ENCODE peak calls at places on chromosome 5, in five cellular contexts. E, X, T, Z and K are unnamed samples.

GRCh38 chr5:171520300-171521170 is 101.1 kb downstream of the FGF18 start:
- DNase-seq in E (no peak), X (no peak), T (no peak), Z (peak), K (no peak)

GRCh38 chr5:491856-492155 is 32.4 kb downstream of the SLC9A3 start:
- DNase-seq in E (no peak), X (no peak), T (no peak), Z (no peak), K (no peak)

GRCh38 chr5:162638849-162639248 is 571.3 kb downstream of the GABRG2 start:
- DNase-seq in E (no peak), X (no peak), T (no peak), Z (no peak), K (no peak)

GRCh38 chr5:146825033-146825432 is 53.5 kb downstream of the PPP2R2B start:
- DNase-seq in E (no peak), X (no peak), T (peak), Z (peak), K (no peak)

GRCh38 chr5:118548761-118549160 is 439.6 kb downstream of the DTWD2 start:
- DNase-seq in E (peak), X (no peak), T (no peak), Z (peak), K (peak)

GRCh38 chr5:170860818-170861217 is 1.0 kb upstream of the RANBP17 start:
- DNase-seq in E (no peak), X (no peak), T (no peak), Z (no peak), K (no peak)

GRCh38 chr5:142826741-142827492 is 56.7 kb downstream of the ARHGAP26 start:
- DNase-seq in E (peak), X (no peak), T (peak), Z (peak), K (no peak)

GRCh38 chr5:108028411-108028810 is 353.5 kb downstream of the FBXL17 start:
- DNase-seq in E (peak), X (no peak), T (no peak), Z (peak), K (no peak)

GRCh38 chr5:180096616-180097015 is 25.1 kb upstream of the RNF130 start:
- DNase-seq in E (no peak), X (no peak), T (no peak), Z (no peak), K (no peak)

GRCh38 chr5:132294728-132295504 is 722 bp downstream of the SLC22A4 start:
- DNase-seq in E (peak), X (peak), T (peak), Z (peak), K (peak)

GRCh38 chr5:1510151-1510561 is 13.6 kb downstream of the LPCAT1 start:
- DNase-seq in E (no peak), X (peak), T (no peak), Z (no peak), K (no peak)

GRCh38 chr5:132684922-132685720 is 11.3 kb downstream of the IL4 start:
- DNase-seq in E (no peak), X (no peak), T (no peak), Z (no peak), K (no peak)

GRCh38 chr5:10702040-10702629 is 58.9 kb downstream of the DAP start:
- DNase-seq in E (peak), X (peak), T (no peak), Z (peak), K (no peak)

GRCh38 chr5:77033338-77033737 is 3.1 kb downstream of the AGGF1 start:
- DNase-seq in E (no peak), X (no peak), T (no peak), Z (no peak), K (no peak)

GRCh38 chr5:77030097-77031071 is at the start of gene AGGF1:
- DNase-seq in E (peak), X (peak), T (peak), Z (peak), K (peak)

GRCh38 chr5:77032635-77033034 is 2.4 kb downstream of the AGGF1 start:
- DNase-seq in E (no peak), X (no peak), T (no peak), Z (no peak), K (no peak)

GRCh38 chr5:77035950-77036349 is 5.7 kb downstream of the AGGF1 start:
- DNase-seq in E (no peak), X (no peak), T (no peak), Z (no peak), K (no peak)
- TF ChIP-seq CTCF in E (no peak), X (no peak), T (no peak), Z (no peak), K (no peak)

GRCh38 chr5:141192110-141192725 is at the start of gene PCDHB10:
- DNase-seq in E (peak), X (no peak), T (peak), Z (peak), K (no peak)
- H3K4me3 ChIP-seq in E (no peak), X (no peak), T (no peak), Z (peak), K (peak)

DNA sequence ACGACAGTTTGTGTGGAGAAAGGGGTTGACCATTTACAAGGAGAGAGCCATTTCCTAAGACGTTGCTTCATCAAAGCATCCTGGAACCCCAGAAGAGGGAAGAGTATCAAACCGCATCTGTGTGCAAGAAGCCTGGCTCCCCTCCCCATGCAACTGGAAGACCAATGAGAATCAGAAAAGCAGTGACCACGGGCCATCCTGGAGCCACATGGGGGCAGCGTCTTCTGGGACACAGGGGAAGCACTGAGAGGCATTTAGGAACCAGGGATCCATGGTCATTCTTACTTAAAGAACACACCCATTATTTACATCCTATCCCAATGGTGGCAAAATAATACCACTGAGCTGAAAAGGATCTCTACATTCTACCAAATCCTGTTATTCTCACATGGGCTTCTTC is 29.3 kb downstream of the SEMA5A start:
- DNase-seq in E (no peak), X (no peak), T (no peak), Z (no peak), K (no peak)
- TF ChIP-seq CTCF in E (no peak), X (peak), T (no peak), Z (no peak), K (no peak)

DNA sequence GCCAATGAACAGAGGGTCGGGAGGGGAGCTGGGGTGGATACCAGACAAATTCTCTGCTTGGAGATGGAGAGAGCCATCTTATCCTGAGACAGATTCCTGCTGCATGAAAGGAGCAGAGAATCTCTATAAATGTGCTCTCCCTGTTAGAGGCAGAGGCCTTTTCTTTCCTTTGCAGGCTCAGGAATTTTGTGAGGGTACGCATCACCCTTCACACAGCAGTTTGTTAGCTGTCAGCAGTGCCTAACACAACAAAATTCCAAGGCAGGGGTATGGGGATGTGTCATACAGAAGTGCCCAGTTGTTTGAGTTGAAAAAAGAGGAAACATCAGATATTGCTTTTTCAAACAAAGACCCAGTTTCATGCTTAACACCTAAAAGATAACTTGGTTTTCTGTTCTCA is 489.2 kb downstream of the CSNK1G3 start:
- DNase-seq in E (no peak), X (no peak), T (no peak), Z (no peak), K (no peak)
- H3K4me3 ChIP-seq in E (no peak), X (no peak), T (no peak), Z (no peak), K (no peak)

DNA sequence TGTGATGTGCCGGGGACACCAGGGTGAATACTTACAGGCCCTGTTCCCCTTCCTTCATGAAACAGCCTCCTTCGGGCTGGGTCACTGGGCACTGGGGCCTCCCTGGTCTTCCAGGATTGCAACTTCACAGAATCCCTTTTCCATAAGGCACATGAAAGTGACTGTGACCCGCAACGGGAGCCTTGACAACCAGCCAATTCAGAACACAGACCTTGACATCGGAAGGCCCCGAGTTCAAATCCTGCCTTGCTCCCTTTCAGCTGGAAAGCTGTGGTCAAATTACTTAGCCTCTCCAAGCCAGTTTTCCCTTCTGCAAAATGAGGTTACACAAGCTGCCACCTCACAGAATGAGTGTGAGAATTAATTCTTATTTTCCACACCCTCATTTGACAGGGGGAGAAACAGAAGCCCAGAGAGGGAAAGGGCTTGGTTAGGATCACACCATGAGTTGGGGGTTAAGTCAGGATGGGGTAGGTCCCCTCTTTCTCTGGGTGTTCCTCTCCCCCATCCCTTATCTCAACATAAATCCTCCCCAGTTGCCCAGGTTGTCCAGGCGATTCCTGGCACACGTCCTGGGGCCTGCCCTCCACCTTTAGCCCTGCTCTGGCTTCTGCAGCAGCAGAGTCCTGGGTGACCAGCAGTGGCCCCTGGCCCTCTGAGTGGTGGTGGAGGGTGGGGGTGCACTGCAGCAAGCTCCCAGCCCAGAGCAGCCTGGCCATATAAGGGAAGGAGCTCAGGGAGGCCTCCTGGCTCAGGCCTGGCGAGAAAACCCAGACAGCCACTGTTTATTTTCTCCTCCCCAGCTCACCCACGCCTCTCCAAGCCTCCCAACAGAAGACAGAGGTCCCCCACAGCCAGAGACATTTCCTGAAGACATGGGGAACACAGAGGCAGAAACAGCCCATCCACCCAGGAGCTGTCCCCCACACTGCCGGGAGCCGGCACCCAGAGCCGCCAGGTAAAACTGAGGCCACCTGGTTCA is 44.5 kb upstream of the IL17B start:
- DNase-seq in E (no peak), X (no peak), T (no peak), Z (peak), K (no peak)
- TF ChIP-seq CTCF in E (no peak), X (no peak), T (no peak), Z (no peak), K (no peak)